ENCODE peak calls at places on chromosome 11, in six cellular contexts. One of them, this sample, is unnamed.

GRCh38 chr11:95434489-95435057 is 203.6 kb upstream of the SESN3 start:
- DNase-seq in PC-3: no peak
- DNase-seq in OCI-LY7: no peak
- DNase-seq in H9: no peak
- DNase-seq in GM23338: no peak
- DNase-seq in mammary epithelial cell: no peak
- DNase-seq in this sample: no peak

GRCh38 chr11:47468598-47469214 is 19.8 kb upstream of the RAPSN start:
- DNase-seq in PC-3: no peak
- DNase-seq in OCI-LY7: no peak
- DNase-seq in H9: no peak
- DNase-seq in GM23338: no peak
- DNase-seq in mammary epithelial cell: no peak
- DNase-seq in this sample: no peak

GRCh38 chr11:117096140-117096972 is 1.9 kb downstream of the SIK3 start:
- DNase-seq in PC-3: no peak
- DNase-seq in OCI-LY7: peak; percentile 75
- DNase-seq in H9: peak; percentile 70
- DNase-seq in GM23338: peak; percentile 57
- DNase-seq in mammary epithelial cell: no peak
- DNase-seq in this sample: peak; percentile 47

GRCh38 chr11:37552284-37552683 is 954.2 kb upstream of the RAG2 start:
- DNase-seq in PC-3: no peak
- DNase-seq in OCI-LY7: no peak
- DNase-seq in H9: no peak
- DNase-seq in GM23338: no peak
- DNase-seq in mammary epithelial cell: no peak
- DNase-seq in this sample: no peak

GRCh38 chr11:100830295-100830694 is 143.2 kb downstream of the ARHGAP42 start:
- DNase-seq in PC-3: no peak
- DNase-seq in OCI-LY7: no peak
- DNase-seq in H9: no peak
- DNase-seq in GM23338: no peak
- DNase-seq in mammary epithelial cell: no peak
- DNase-seq in this sample: peak; percentile 18

GRCh38 chr11:92728628-92729027 is 240.8 kb upstream of the MTNR1B start:
- DNase-seq in PC-3: no peak
- DNase-seq in OCI-LY7: no peak
- DNase-seq in H9: no peak
- DNase-seq in GM23338: no peak
- DNase-seq in mammary epithelial cell: no peak
- DNase-seq in this sample: no peak

GRCh38 chr11:72140661-72141060 is 5.1 kb downstream of the FOLR3 start:
- DNase-seq in PC-3: no peak
- DNase-seq in OCI-LY7: no peak
- DNase-seq in H9: no peak
- DNase-seq in GM23338: no peak
- DNase-seq in mammary epithelial cell: no peak
- DNase-seq in this sample: no peak

GRCh38 chr11:97893612-97894011 is 1127.1 kb upstream of the CNTN5 start:
- DNase-seq in PC-3: no peak
- DNase-seq in OCI-LY7: no peak
- DNase-seq in H9: no peak
- DNase-seq in GM23338: no peak
- DNase-seq in mammary epithelial cell: no peak
- DNase-seq in this sample: no peak

GRCh38 chr11:16326679-16327297 is 29.6 kb downstream of the SOX6 start:
- DNase-seq in PC-3: no peak
- DNase-seq in OCI-LY7: no peak
- DNase-seq in H9: no peak
- DNase-seq in GM23338: no peak
- DNase-seq in mammary epithelial cell: peak; percentile 6
- DNase-seq in this sample: no peak

GRCh38 chr11:76152086-76152658 is 54.1 kb downstream of the WNT11 start:
- DNase-seq in PC-3: peak; percentile 94
- DNase-seq in OCI-LY7: peak; percentile 76
- DNase-seq in H9: peak; percentile 90
- DNase-seq in GM23338: peak; percentile 91
- DNase-seq in mammary epithelial cell: peak; percentile 66
- DNase-seq in this sample: peak; percentile 88

GRCh38 chr11:34192481-34193401 is 87.3 kb downstream of the NAT10 start:
- DNase-seq in PC-3: peak; percentile 91
- DNase-seq in OCI-LY7: no peak
- DNase-seq in H9: no peak
- DNase-seq in GM23338: no peak
- DNase-seq in mammary epithelial cell: peak; percentile 98
- DNase-seq in this sample: peak; percentile 44

GRCh38 chr11:61091373-61092279 is 10.7 kb upstream of the CD5 start:
- DNase-seq in PC-3: no peak
- DNase-seq in OCI-LY7: no peak
- DNase-seq in H9: no peak
- DNase-seq in GM23338: no peak
- DNase-seq in mammary epithelial cell: peak; percentile 13
- DNase-seq in this sample: no peak

GRCh38 chr11:121416909-121417567 is 35.1 kb upstream of the SORL1 start:
- DNase-seq in PC-3: peak; percentile 98
- DNase-seq in OCI-LY7: peak; percentile 41
- DNase-seq in H9: no peak
- DNase-seq in GM23338: no peak
- DNase-seq in mammary epithelial cell: peak; percentile 83
- DNase-seq in this sample: peak; percentile 71

GRCh38 chr11:72595292-72595684 is 78.9 kb downstream of the PDE2A start:
- DNase-seq in PC-3: no peak
- DNase-seq in OCI-LY7: no peak
- DNase-seq in H9: no peak
- DNase-seq in GM23338: peak; percentile 27
- DNase-seq in mammary epithelial cell: no peak
- DNase-seq in this sample: no peak

GRCh38 chr11:68199295-68199987 is 13.7 kb downstream of the KMT5B start:
- DNase-seq in PC-3: no peak
- DNase-seq in OCI-LY7: no peak
- DNase-seq in H9: no peak
- DNase-seq in GM23338: no peak
- DNase-seq in mammary epithelial cell: no peak
- DNase-seq in this sample: no peak
- H4K20me1 ChIP-seq in PC-3: peaks cover 46% of the 10 kb centered on the region
- H4K20me1 ChIP-seq in OCI-LY7: no peaks in the 10 kb centered on the region
- H4K20me1 ChIP-seq in H9: peaks cover 3% of the 10 kb centered on the region
- H4K20me1 ChIP-seq in GM23338: peaks cover 28% of the 10 kb centered on the region
- H4K20me1 ChIP-seq in mammary epithelial cell: no peaks in the 10 kb centered on the region
- H4K20me1 ChIP-seq in this sample: peaks cover 100% of the 10 kb centered on the region

GRCh38 chr11:67024966-67025365 is 2.0 kb downstream of the SYT12 start:
- DNase-seq in PC-3: peak; percentile 39
- DNase-seq in OCI-LY7: no peak
- DNase-seq in H9: no peak
- DNase-seq in GM23338: no peak
- DNase-seq in mammary epithelial cell: no peak
- DNase-seq in this sample: no peak

GRCh38 chr11:67024410-67024809 is 1.5 kb downstream of the SYT12 start:
- DNase-seq in PC-3: peak; percentile 66
- DNase-seq in OCI-LY7: peak; percentile 59
- DNase-seq in H9: no peak
- DNase-seq in GM23338: no peak
- DNase-seq in mammary epithelial cell: peak; percentile 26
- DNase-seq in this sample: no peak

GRCh38 chr11:67027483-67027930 is 4.6 kb downstream of the SYT12 start:
- DNase-seq in PC-3: no peak
- DNase-seq in OCI-LY7: peak; percentile 30
- DNase-seq in H9: no peak
- DNase-seq in GM23338: no peak
- DNase-seq in mammary epithelial cell: no peak
- DNase-seq in this sample: no peak

GRCh38 chr11:67026941-67027340 is 4.0 kb downstream of the SYT12 start:
- DNase-seq in PC-3: no peak
- DNase-seq in OCI-LY7: no peak
- DNase-seq in H9: no peak
- DNase-seq in GM23338: no peak
- DNase-seq in mammary epithelial cell: no peak
- DNase-seq in this sample: no peak

GRCh38 chr11:67025750-67026149 is 2.8 kb downstream of the SYT12 start:
- DNase-seq in PC-3: no peak
- DNase-seq in OCI-LY7: no peak
- DNase-seq in H9: no peak
- DNase-seq in GM23338: no peak
- DNase-seq in mammary epithelial cell: no peak
- DNase-seq in this sample: no peak
- H3K27ac ChIP-seq in PC-3: no peak overlapping the region
- H3K27ac ChIP-seq in OCI-LY7: no peak overlapping the region
- H3K27ac ChIP-seq in H9: no peak overlapping the region
- H3K27ac ChIP-seq in GM23338: no peak overlapping the region
- H3K27ac ChIP-seq in mammary epithelial cell: no peak overlapping the region
- H3K27ac ChIP-seq in this sample: no peak overlapping the region

GRCh38 chr11:30984442-30984816 is 385.1 kb downstream of the DCDC1 start:
- DNase-seq in PC-3: no peak
- DNase-seq in OCI-LY7: no peak
- DNase-seq in H9: no peak
- DNase-seq in GM23338: no peak
- DNase-seq in mammary epithelial cell: peak; percentile 4
- DNase-seq in this sample: peak; percentile 27
- H2AFZ ChIP-seq in PC-3: no peak overlapping the region
- H2AFZ ChIP-seq in OCI-LY7: no peak overlapping the region
- H2AFZ ChIP-seq in H9: no peak overlapping the region
- H2AFZ ChIP-seq in GM23338: peak overlapping the region; percentile 88
- H2AFZ ChIP-seq in mammary epithelial cell: no peak overlapping the region
- H2AFZ ChIP-seq in this sample: no peak overlapping the region

GRCh38 chr11:19961225-19961624 is 199.1 kb downstream of the DBX1 start:
- DNase-seq in PC-3: no peak
- DNase-seq in OCI-LY7: no peak
- DNase-seq in H9: no peak
- DNase-seq in GM23338: no peak
- DNase-seq in mammary epithelial cell: no peak
- DNase-seq in this sample: no peak
- H4K20me1 ChIP-seq in PC-3: no peaks in the 10 kb centered on the region
- H4K20me1 ChIP-seq in OCI-LY7: no peaks in the 10 kb centered on the region
- H4K20me1 ChIP-seq in H9: no peaks in the 10 kb centered on the region
- H4K20me1 ChIP-seq in GM23338: peaks cover 7% of the 10 kb centered on the region
- H4K20me1 ChIP-seq in mammary epithelial cell: no peaks in the 10 kb centered on the region
- H4K20me1 ChIP-seq in this sample: no peaks in the 10 kb centered on the region

GRCh38 chr11:44889266-44889665 is 61.4 kb downstream of the TP53I11 start:
- DNase-seq in PC-3: no peak
- DNase-seq in OCI-LY7: no peak
- DNase-seq in H9: no peak
- DNase-seq in GM23338: no peak
- DNase-seq in mammary epithelial cell: no peak
- DNase-seq in this sample: no peak

GRCh38 chr11:44893250-44894216 is 57.1 kb downstream of the TP53I11 start:
- DNase-seq in PC-3: no peak
- DNase-seq in OCI-LY7: no peak
- DNase-seq in H9: no peak
- DNase-seq in GM23338: no peak
- DNase-seq in mammary epithelial cell: no peak
- DNase-seq in this sample: no peak

GRCh38 chr11:44887598-44887997 is 63.1 kb downstream of the TP53I11 start:
- DNase-seq in PC-3: no peak
- DNase-seq in OCI-LY7: no peak
- DNase-seq in H9: no peak
- DNase-seq in GM23338: peak; percentile 50
- DNase-seq in mammary epithelial cell: no peak
- DNase-seq in this sample: no peak

GRCh38 chr11:44894217-44894617 is 56.5 kb downstream of the TP53I11 start:
- DNase-seq in PC-3: peak; percentile 65
- DNase-seq in OCI-LY7: peak; percentile 57
- DNase-seq in H9: peak; percentile 91
- DNase-seq in GM23338: peak; percentile 93
- DNase-seq in mammary epithelial cell: peak; percentile 16
- DNase-seq in this sample: peak; percentile 88

DNA sequence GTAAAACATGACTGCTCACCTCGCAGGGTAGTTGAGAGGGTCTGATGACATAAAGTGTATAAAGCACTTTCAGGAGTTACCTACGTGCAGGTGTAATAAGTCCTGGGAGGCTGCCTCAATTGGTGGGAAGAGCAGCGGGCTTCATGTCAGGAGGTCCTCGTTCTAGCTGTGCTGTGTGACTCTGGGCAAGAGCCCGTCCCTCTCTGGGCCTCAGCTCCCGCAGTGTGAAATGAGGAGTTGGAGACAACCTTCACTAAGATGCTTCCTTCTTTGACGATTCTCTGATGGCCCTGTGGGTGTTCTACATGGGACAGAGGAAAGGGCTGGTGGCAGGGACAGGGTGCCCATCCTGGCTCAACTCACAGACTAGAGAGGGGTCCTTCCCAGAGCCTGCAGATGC is 57.8 kb downstream of the TP53I11 start:
- DNase-seq in PC-3: no peak
- DNase-seq in OCI-LY7: no peak
- DNase-seq in H9: no peak
- DNase-seq in GM23338: no peak
- DNase-seq in mammary epithelial cell: no peak
- DNase-seq in this sample: no peak
- H3K27ac ChIP-seq in PC-3: no peak overlapping the region
- H3K27ac ChIP-seq in OCI-LY7: no peak overlapping the region
- H3K27ac ChIP-seq in H9: no peak overlapping the region
- H3K27ac ChIP-seq in GM23338: no peak overlapping the region
- H3K27ac ChIP-seq in mammary epithelial cell: no peak overlapping the region
- H3K27ac ChIP-seq in this sample: no peak overlapping the region

GRCh38 chr11:59145534-59145933 is 2.9 kb downstream of the FAM111A start:
- DNase-seq in PC-3: peak; percentile 37
- DNase-seq in OCI-LY7: no peak
- DNase-seq in H9: no peak
- DNase-seq in GM23338: no peak
- DNase-seq in mammary epithelial cell: peak; percentile 45
- DNase-seq in this sample: no peak

GRCh38 chr11:59144579-59145345 is 2.1 kb downstream of the FAM111A start:
- DNase-seq in PC-3: peak; percentile 97
- DNase-seq in OCI-LY7: peak; percentile 93
- DNase-seq in H9: peak; percentile 92
- DNase-seq in GM23338: peak; percentile 98
- DNase-seq in mammary epithelial cell: peak; percentile 94
- DNase-seq in this sample: peak; percentile 90

GRCh38 chr11:59141673-59142460 is 789 bp upstream of the FAM111A start:
- DNase-seq in PC-3: peak; percentile 37
- DNase-seq in OCI-LY7: no peak
- DNase-seq in H9: no peak
- DNase-seq in GM23338: peak; percentile 13
- DNase-seq in mammary epithelial cell: peak; percentile 40
- DNase-seq in this sample: no peak

GRCh38 chr11:59142530-59143507 is at the start of gene FAM111A:
- DNase-seq in PC-3: peak; percentile 96
- DNase-seq in OCI-LY7: peak; percentile 81
- DNase-seq in H9: peak; percentile 96
- DNase-seq in GM23338: peak; percentile 95
- DNase-seq in mammary epithelial cell: peak; percentile 97
- DNase-seq in this sample: peak; percentile 94

GRCh38 chr11:59144096-59144495 is 1.4 kb downstream of the FAM111A start:
- DNase-seq in PC-3: peak; percentile 20
- DNase-seq in OCI-LY7: peak; percentile 16
- DNase-seq in H9: no peak
- DNase-seq in GM23338: no peak
- DNase-seq in mammary epithelial cell: no peak
- DNase-seq in this sample: no peak
- H2AFZ ChIP-seq in PC-3: peak overlapping the region; percentile 85
- H2AFZ ChIP-seq in OCI-LY7: peak overlapping the region; percentile 71
- H2AFZ ChIP-seq in H9: no peak overlapping the region
- H2AFZ ChIP-seq in GM23338: no peak overlapping the region
- H2AFZ ChIP-seq in mammary epithelial cell: peak overlapping the region; percentile 93
- H2AFZ ChIP-seq in this sample: peak overlapping the region; percentile 35

GRCh38 chr11:68189082-68189481 is 24.0 kb downstream of the KMT5B start:
- DNase-seq in PC-3: no peak
- DNase-seq in OCI-LY7: no peak
- DNase-seq in H9: no peak
- DNase-seq in GM23338: no peak
- DNase-seq in mammary epithelial cell: no peak
- DNase-seq in this sample: no peak
- H4K20me1 ChIP-seq in PC-3: peaks cover 27% of the 10 kb centered on the region
- H4K20me1 ChIP-seq in OCI-LY7: no peaks in the 10 kb centered on the region
- H4K20me1 ChIP-seq in H9: no peaks in the 10 kb centered on the region
- H4K20me1 ChIP-seq in GM23338: peaks cover 8% of the 10 kb centered on the region
- H4K20me1 ChIP-seq in mammary epithelial cell: no peaks in the 10 kb centered on the region
- H4K20me1 ChIP-seq in this sample: peaks cover 76% of the 10 kb centered on the region

GRCh38 chr11:102478660-102479245 is 26.2 kb upstream of the TMEM123 start:
- DNase-seq in PC-3: no peak
- DNase-seq in OCI-LY7: no peak
- DNase-seq in H9: no peak
- DNase-seq in GM23338: no peak
- DNase-seq in mammary epithelial cell: no peak
- DNase-seq in this sample: no peak
- H3K27ac ChIP-seq in PC-3: no peak overlapping the region
- H3K27ac ChIP-seq in OCI-LY7: no peak overlapping the region
- H3K27ac ChIP-seq in H9: no peak overlapping the region
- H3K27ac ChIP-seq in GM23338: no peak overlapping the region
- H3K27ac ChIP-seq in mammary epithelial cell: no peak overlapping the region
- H3K27ac ChIP-seq in this sample: peak overlapping the region; percentile 31

This sample was measured in hepatocyte.